ENCODE peak calls at places on chromosomes 3 and 15, in six cellular contexts. D is pulmonary artery endothelial cell, T is T-helper 2 cell, X is GM12878, R is AG09309, G is GM12865. E is an unnamed sample.

GRCh38 chr3:170909129-170909903 is 879 bp upstream of the EIF5A2 start:
- DNase-seq in R (peak), X (no peak), T (peak), D (no peak), G (no peak), E (peak)

GRCh38 chr15:62566248-62566647 is 401.2 kb upstream of the C2CD4B start:
- DNase-seq in X (no peak), D (no peak), R (no peak), G (no peak), T (no peak), E (no peak)

GRCh38 chr15:81480645-81481053 is 106.6 kb upstream of the TMC3 start:
- DNase-seq in T (peak), G (peak), D (peak), X (peak), R (peak), E (peak)

GRCh38 chr15:70955151-70955550 is 62.5 kb downstream of the LRRC49 start:
- DNase-seq in D (no peak), G (no peak), X (no peak), T (no peak), R (no peak), E (no peak)

GRCh38 chr15:29266052-29266572 is 3.5 kb downstream of the NSMCE3 start:
- DNase-seq in R (no peak), G (no peak), X (no peak), T (no peak), D (no peak), E (no peak)

GRCh38 chr3:133038089-133038730 is at the start of gene TMEM108:
- DNase-seq in D (peak), G (no peak), R (no peak), X (no peak), T (no peak), E (no peak)

GRCh38 chr3:78899846-78900245 is 868.0 kb downstream of the ROBO1 start:
- DNase-seq in T (no peak), G (no peak), X (no peak), R (no peak), D (no peak), E (no peak)

GRCh38 chr15:58440922-58441321 is 9.1 kb downstream of the LIPC start:
- DNase-seq in T (no peak), X (no peak), D (no peak), G (no peak), R (no peak), E (no peak)

GRCh38 chr3:186220365-186220764 is 111.5 kb upstream of the ETV5 start:
- DNase-seq in R (no peak), D (no peak), G (no peak), X (no peak), T (no peak), E (no peak)

GRCh38 chr3:110625126-110625798 is 446.4 kb upstream of the NECTIN3 start:
- DNase-seq in T (no peak), X (no peak), R (no peak), G (no peak), D (peak), E (no peak)

GRCh38 chr3:98565237-98565643 is 28.2 kb downstream of the CPOX start:
- DNase-seq in R (peak), T (no peak), D (no peak), X (no peak), G (peak), E (no peak)

GRCh38 chr15:40829155-40829554 is 647 bp upstream of the PPP1R14D start:
- DNase-seq in R (no peak), D (no peak), T (no peak), G (no peak), X (no peak), E (no peak)

GRCh38 chr3:87634426-87634825 is 358.0 kb upstream of the POU1F1 start:
- DNase-seq in X (no peak), G (no peak), T (no peak), D (no peak), R (no peak), E (no peak)

GRCh38 chr3:186815490-186815889 is 9.2 kb upstream of the RFC4 start:
- DNase-seq in D (no peak), X (no peak), G (no peak), R (peak), T (no peak), E (no peak)

GRCh38 chr3:141440942-141441341 is 45.9 kb upstream of the RASA2 start:
- DNase-seq in T (no peak), G (no peak), D (no peak), R (no peak), X (no peak), E (no peak)

GRCh38 chr3:193809106-193809505 is 216.1 kb downstream of the OPA1 start:
- DNase-seq in G (no peak), T (no peak), D (no peak), X (no peak), R (no peak), E (no peak)

GRCh38 chr3:125436921-125437320 is 61.8 kb upstream of the ZNF148 start:
- DNase-seq in X (no peak), T (no peak), G (no peak), D (no peak), R (no peak), E (no peak)

GRCh38 chr3:172125963-172126403 is 86.6 kb downstream of the FNDC3B start:
- DNase-seq in T (no peak), X (no peak), D (no peak), G (no peak), R (no peak), E (peak)

GRCh38 chr3:148240351-148240750 is 457.4 kb upstream of the AGTR1 start:
- DNase-seq in T (no peak), R (no peak), D (no peak), G (no peak), X (no peak), E (no peak)

GRCh38 chr3:10522646-10523303 is 17.4 kb upstream of the ATP2B2 start:
- DNase-seq in T (no peak), G (no peak), X (no peak), D (no peak), R (no peak), E (no peak)

GRCh38 chr15:94600496-94600895 is 369.1 kb downstream of the MCTP2 start:
- DNase-seq in R (no peak), D (no peak), X (no peak), G (no peak), T (no peak), E (no peak)

GRCh38 chr3:171428892-171429291 is 31.3 kb downstream of the TNIK start:
- DNase-seq in R (no peak), X (no peak), T (no peak), D (no peak), G (no peak), E (no peak)

GRCh38 chr3:178785961-178786360 is 249.7 kb downstream of the KCNMB2 start:
- DNase-seq in X (no peak), G (no peak), D (no peak), R (no peak), T (no peak), E (no peak)

GRCh38 chr3:49582177-49582576 is 27.9 kb downstream of the BSN start:
- DNase-seq in T (no peak), D (no peak), R (no peak), X (no peak), G (no peak), E (no peak)

GRCh38 chr3:14253022-14253761 is 74.6 kb downstream of the LSM3 start:
- DNase-seq in D (no peak), T (no peak), R (peak), X (no peak), G (no peak), E (no peak)

GRCh38 chr3:149291178-149291577 is 42.3 kb downstream of the TM4SF18 start:
- DNase-seq in X (no peak), G (peak), D (no peak), R (no peak), T (no peak), E (no peak)

GRCh38 chr3:64188810-64189560 is 36.3 kb downstream of the PRICKLE2 start:
- DNase-seq in X (no peak), R (no peak), T (no peak), D (peak), G (no peak), E (peak)

GRCh38 chr15:26891448-26891881 is 24.6 kb downstream of the GABRA5 start:
- DNase-seq in T (no peak), G (peak), R (peak), X (no peak), D (peak), E (peak)

GRCh38 chr3:123870033-123870432 is 14.1 kb downstream of the MYLK start:
- DNase-seq in T (no peak), X (no peak), R (no peak), D (no peak), G (no peak), E (no peak)

GRCh38 chr15:48084759-48085420 is 35.9 kb upstream of the SLC24A5 start:
- DNase-seq in D (no peak), T (no peak), X (no peak), R (no peak), G (peak), E (no peak)

GRCh38 chr3:134643150-134643675 is 7.6 kb downstream of the KY start:
- DNase-seq in T (no peak), R (no peak), D (no peak), X (no peak), G (no peak), E (no peak)

GRCh38 chr3:179671709-179672337 is 19.0 kb downstream of the USP13 start:
- DNase-seq in G (no peak), R (no peak), D (peak), X (no peak), T (no peak), E (no peak)

GRCh38 chr3:57757642-57758297 is 1.7 kb downstream of the SLMAP start:
- DNase-seq in R (no peak), T (no peak), D (no peak), X (no peak), G (peak), E (no peak)

GRCh38 chr3:46061887-46062286 is 34.6 kb upstream of the XCR1 start:
- DNase-seq in T (no peak), R (no peak), G (no peak), D (no peak), X (no peak), E (no peak)

GRCh38 chr3:169659096-169659521 is 4.4 kb downstream of the MECOM start:
- DNase-seq in T (no peak), D (no peak), G (no peak), R (no peak), X (no peak), E (no peak)

GRCh38 chr15:100725121-100726069 is 123.0 kb downstream of the ASB7 start:
- DNase-seq in R (no peak), G (no peak), T (no peak), D (no peak), X (no peak), E (no peak)

GRCh38 chr15:63504979-63505841 is 817 bp downstream of the USP3 start:
- DNase-seq in T (peak), R (no peak), G (peak), D (no peak), X (no peak), E (no peak)

GRCh38 chr3:129389572-129389937 is 38.9 kb downstream of the EFCAB12 start:
- DNase-seq in G (no peak), X (no peak), D (no peak), R (no peak), T (no peak), E (no peak)

GRCh38 chr3:190671658-190672057 is 157.8 kb downstream of the IL1RAP start:
- DNase-seq in T (no peak), G (no peak), D (no peak), R (peak), X (no peak), E (peak)